ENCODE peak calls at places on chromosomes 7 and 10, in eight cellular contexts. One of them, this sample, is unnamed.

GRCh38 chr7:37495574-37496184 is 47.0 kb upstream of the ELMO1 start:
- DNase-seq in AG09309: no peak
- DNase-seq in ascending aorta: no peak
- DNase-seq in astrocyte of the spinal cord: peak
- DNase-seq in tibial artery: no peak
- DNase-seq in GM10248: peak
- DNase-seq in GM12865: peak
- DNase-seq in stomach: no peak
- DNase-seq in this sample: no peak

GRCh38 chr10:26711324-26711723 is 13.8 kb downstream of the PDSS1 start:
- DNase-seq in GM10248: no peak
- DNase-seq in astrocyte of the spinal cord: no peak
- DNase-seq in stomach: no peak
- DNase-seq in ascending aorta: no peak
- DNase-seq in tibial artery: no peak
- DNase-seq in AG09309: no peak
- DNase-seq in GM12865: no peak
- DNase-seq in this sample: no peak

GRCh38 chr10:103501186-103501585 is 7.7 kb downstream of the NEURL1 start:
- DNase-seq in astrocyte of the spinal cord: no peak
- DNase-seq in ascending aorta: no peak
- DNase-seq in GM12865: no peak
- DNase-seq in tibial artery: no peak
- DNase-seq in GM10248: no peak
- DNase-seq in AG09309: no peak
- DNase-seq in stomach: no peak
- DNase-seq in this sample: no peak

GRCh38 chr7:25584557-25584956 is 356.3 kb upstream of the NPVF start:
- DNase-seq in astrocyte of the spinal cord: no peak
- DNase-seq in GM10248: no peak
- DNase-seq in AG09309: no peak
- DNase-seq in ascending aorta: no peak
- DNase-seq in tibial artery: no peak
- DNase-seq in GM12865: no peak
- DNase-seq in stomach: no peak
- DNase-seq in this sample: no peak

GRCh38 chr10:6115824-6116350 is 27.1 kb downstream of the RBM17 start:
- DNase-seq in tibial artery: no peak
- DNase-seq in ascending aorta: no peak
- DNase-seq in AG09309: no peak
- DNase-seq in stomach: no peak
- DNase-seq in astrocyte of the spinal cord: no peak
- DNase-seq in GM10248: no peak
- DNase-seq in GM12865: no peak
- DNase-seq in this sample: no peak

GRCh38 chr10:29668628-29669027 is 33.9 kb upstream of the SVIL start:
- DNase-seq in astrocyte of the spinal cord: peak
- DNase-seq in GM10248: no peak
- DNase-seq in tibial artery: no peak
- DNase-seq in stomach: no peak
- DNase-seq in AG09309: no peak
- DNase-seq in ascending aorta: no peak
- DNase-seq in GM12865: no peak
- DNase-seq in this sample: no peak

GRCh38 chr10:4984223-4984622 is 19.4 kb downstream of the AKR1C2 start:
- DNase-seq in GM12865: no peak
- DNase-seq in AG09309: no peak
- DNase-seq in stomach: no peak
- DNase-seq in astrocyte of the spinal cord: no peak
- DNase-seq in ascending aorta: no peak
- DNase-seq in tibial artery: no peak
- DNase-seq in GM10248: no peak
- DNase-seq in this sample: no peak

GRCh38 chr7:122651451-122651850 is 47.5 kb downstream of the RNF133 start:
- DNase-seq in tibial artery: no peak
- DNase-seq in astrocyte of the spinal cord: no peak
- DNase-seq in AG09309: no peak
- DNase-seq in GM10248: no peak
- DNase-seq in ascending aorta: no peak
- DNase-seq in GM12865: no peak
- DNase-seq in stomach: no peak
- DNase-seq in this sample: no peak

GRCh38 chr10:117096559-117097201 is 41.4 kb downstream of the VAX1 start:
- DNase-seq in GM10248: no peak
- DNase-seq in GM12865: no peak
- DNase-seq in stomach: no peak
- DNase-seq in ascending aorta: no peak
- DNase-seq in astrocyte of the spinal cord: no peak
- DNase-seq in AG09309: no peak
- DNase-seq in tibial artery: no peak
- DNase-seq in this sample: no peak

GRCh38 chr10:84177541-84178386 is 4.2 kb downstream of the GPR15LG start:
- DNase-seq in ascending aorta: no peak
- DNase-seq in GM12865: peak
- DNase-seq in stomach: no peak
- DNase-seq in astrocyte of the spinal cord: no peak
- DNase-seq in tibial artery: no peak
- DNase-seq in GM10248: peak
- DNase-seq in AG09309: no peak
- DNase-seq in this sample: peak

DNA sequence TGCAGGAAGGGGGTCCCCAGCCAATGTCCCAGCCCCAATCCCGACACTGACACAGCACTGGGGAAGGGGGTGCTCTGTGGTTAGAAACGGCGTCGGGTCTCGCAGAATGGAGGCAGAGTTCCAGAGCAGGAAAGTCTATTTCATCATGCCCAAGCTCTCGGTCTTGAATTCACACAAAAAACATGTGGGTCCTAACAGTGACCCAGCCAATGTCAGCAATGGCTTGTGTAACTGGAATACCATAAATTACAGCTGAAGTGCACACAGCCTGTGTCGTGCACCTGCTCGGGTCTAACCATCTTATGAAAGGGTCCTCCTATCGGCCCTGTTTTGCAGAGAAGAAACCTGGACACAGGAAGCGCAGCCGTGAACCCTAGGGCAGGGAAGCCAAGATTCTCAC is 324.1 kb downstream of the ADARB2 start:
- DNase-seq in astrocyte of the spinal cord: no peak
- DNase-seq in stomach: peak
- DNase-seq in GM10248: no peak
- DNase-seq in tibial artery: no peak
- DNase-seq in ascending aorta: no peak
- DNase-seq in AG09309: no peak
- DNase-seq in GM12865: no peak
- DNase-seq in this sample: no peak
- TF ChIP-seq CTCF in astrocyte of the spinal cord: no peak
- TF ChIP-seq CTCF in stomach: no peak
- TF ChIP-seq CTCF in GM10248: no peak
- TF ChIP-seq CTCF in tibial artery: no peak
- TF ChIP-seq CTCF in ascending aorta: no peak
- TF ChIP-seq CTCF in AG09309: no peak
- TF ChIP-seq CTCF in GM12865: no peak
- TF ChIP-seq CTCF in this sample: no peak

GRCh38 chr7:27248911-27249723 is 6.5 kb downstream of the EVX1 start:
- DNase-seq in ascending aorta: no peak
- DNase-seq in stomach: no peak
- DNase-seq in GM12865: no peak
- DNase-seq in GM10248: no peak
- DNase-seq in AG09309: peak
- DNase-seq in astrocyte of the spinal cord: no peak
- DNase-seq in tibial artery: no peak
- DNase-seq in this sample: no peak

GRCh38 chr7:27248427-27248806 is 5.8 kb downstream of the EVX1 start:
- DNase-seq in GM10248: no peak
- DNase-seq in AG09309: no peak
- DNase-seq in ascending aorta: no peak
- DNase-seq in stomach: no peak
- DNase-seq in astrocyte of the spinal cord: no peak
- DNase-seq in GM12865: no peak
- DNase-seq in tibial artery: no peak
- DNase-seq in this sample: no peak

GRCh38 chr7:27251136-27251512 is 8.5 kb downstream of the EVX1 start:
- DNase-seq in stomach: no peak
- DNase-seq in ascending aorta: no peak
- DNase-seq in GM12865: no peak
- DNase-seq in astrocyte of the spinal cord: no peak
- DNase-seq in tibial artery: no peak
- DNase-seq in AG09309: no peak
- DNase-seq in GM10248: no peak
- DNase-seq in this sample: no peak

GRCh38 chr7:27251513-27252306 is 9.1 kb downstream of the EVX1 start:
- DNase-seq in astrocyte of the spinal cord: no peak
- DNase-seq in GM12865: no peak
- DNase-seq in tibial artery: no peak
- DNase-seq in stomach: no peak
- DNase-seq in AG09309: no peak
- DNase-seq in GM10248: no peak
- DNase-seq in ascending aorta: no peak
- DNase-seq in this sample: no peak

GRCh38 chr7:27249724-27250636 is 7.4 kb downstream of the EVX1 start:
- DNase-seq in GM12865: no peak
- DNase-seq in astrocyte of the spinal cord: no peak
- DNase-seq in tibial artery: no peak
- DNase-seq in ascending aorta: no peak
- DNase-seq in stomach: no peak
- DNase-seq in AG09309: no peak
- DNase-seq in GM10248: no peak
- DNase-seq in this sample: no peak
- TF ChIP-seq CTCF in GM12865: no peak
- TF ChIP-seq CTCF in astrocyte of the spinal cord: no peak
- TF ChIP-seq CTCF in tibial artery: no peak
- TF ChIP-seq CTCF in ascending aorta: no peak
- TF ChIP-seq CTCF in stomach: no peak
- TF ChIP-seq CTCF in AG09309: no peak
- TF ChIP-seq CTCF in GM10248: no peak
- TF ChIP-seq CTCF in this sample: no peak

GRCh38 chr7:141200191-141201108 is 126.6 kb downstream of the TMEM178B start:
- DNase-seq in GM10248: no peak
- DNase-seq in AG09309: no peak
- DNase-seq in astrocyte of the spinal cord: no peak
- DNase-seq in ascending aorta: no peak
- DNase-seq in GM12865: no peak
- DNase-seq in stomach: no peak
- DNase-seq in tibial artery: no peak
- DNase-seq in this sample: no peak
- TF ChIP-seq CTCF in GM10248: no peak
- TF ChIP-seq CTCF in AG09309: no peak
- TF ChIP-seq CTCF in astrocyte of the spinal cord: no peak
- TF ChIP-seq CTCF in ascending aorta: no peak
- TF ChIP-seq CTCF in GM12865: no peak
- TF ChIP-seq CTCF in stomach: no peak
- TF ChIP-seq CTCF in tibial artery: no peak
- TF ChIP-seq CTCF in this sample: no peak

GRCh38 chr7:150923802-150924201 is 54.3 kb downstream of the KCNH2 start:
- DNase-seq in astrocyte of the spinal cord: no peak
- DNase-seq in stomach: no peak
- DNase-seq in GM10248: no peak
- DNase-seq in AG09309: no peak
- DNase-seq in tibial artery: no peak
- DNase-seq in ascending aorta: no peak
- DNase-seq in GM12865: no peak
- DNase-seq in this sample: no peak
- TF ChIP-seq CTCF in astrocyte of the spinal cord: no peak
- TF ChIP-seq CTCF in stomach: no peak
- TF ChIP-seq CTCF in GM10248: no peak
- TF ChIP-seq CTCF in AG09309: no peak
- TF ChIP-seq CTCF in tibial artery: no peak
- TF ChIP-seq CTCF in ascending aorta: no peak
- TF ChIP-seq CTCF in GM12865: no peak
- TF ChIP-seq CTCF in this sample: no peak

DNA sequence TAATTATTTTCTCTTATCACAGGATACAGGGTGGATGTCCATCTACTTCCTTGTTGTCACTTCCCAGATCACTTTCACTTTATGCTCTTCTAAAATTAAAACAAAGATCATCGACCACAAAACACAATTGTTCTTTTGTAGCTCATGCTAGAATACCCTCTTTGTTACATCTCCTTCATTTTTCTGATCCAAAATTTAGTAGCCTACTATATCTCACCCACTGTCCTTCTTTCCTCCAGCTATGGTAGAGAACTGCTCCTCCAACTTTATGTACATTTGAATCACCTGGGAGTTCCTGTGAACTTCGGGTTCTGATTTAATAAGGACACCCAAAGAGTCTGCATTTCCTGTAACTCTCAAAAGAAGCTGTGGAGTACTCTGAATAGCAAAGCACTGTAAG is 1.2 kb upstream of the AHR start:
- DNase-seq in ascending aorta: no peak
- DNase-seq in AG09309: no peak
- DNase-seq in astrocyte of the spinal cord: no peak
- DNase-seq in stomach: no peak
- DNase-seq in tibial artery: no peak
- DNase-seq in GM10248: no peak
- DNase-seq in GM12865: no peak
- DNase-seq in this sample: no peak
- TF ChIP-seq CTCF in ascending aorta: no peak
- TF ChIP-seq CTCF in AG09309: no peak
- TF ChIP-seq CTCF in astrocyte of the spinal cord: no peak
- TF ChIP-seq CTCF in stomach: no peak
- TF ChIP-seq CTCF in tibial artery: no peak
- TF ChIP-seq CTCF in GM10248: no peak
- TF ChIP-seq CTCF in GM12865: no peak
- TF ChIP-seq CTCF in this sample: no peak

GRCh38 chr10:86258488-86258887 is 108.1 kb downstream of the GRID1 start:
- DNase-seq in AG09309: no peak
- DNase-seq in ascending aorta: no peak
- DNase-seq in astrocyte of the spinal cord: no peak
- DNase-seq in GM12865: no peak
- DNase-seq in tibial artery: no peak
- DNase-seq in GM10248: no peak
- DNase-seq in stomach: no peak
- DNase-seq in this sample: no peak

GRCh38 chr10:86255405-86256251 is 111.0 kb downstream of the GRID1 start:
- DNase-seq in astrocyte of the spinal cord: no peak
- DNase-seq in AG09309: no peak
- DNase-seq in GM12865: no peak
- DNase-seq in tibial artery: no peak
- DNase-seq in ascending aorta: no peak
- DNase-seq in GM10248: no peak
- DNase-seq in stomach: no peak
- DNase-seq in this sample: no peak

GRCh38 chr10:86257683-86258082 is 108.9 kb downstream of the GRID1 start:
- DNase-seq in astrocyte of the spinal cord: no peak
- DNase-seq in stomach: no peak
- DNase-seq in GM12865: no peak
- DNase-seq in AG09309: no peak
- DNase-seq in GM10248: no peak
- DNase-seq in tibial artery: no peak
- DNase-seq in ascending aorta: no peak
- DNase-seq in this sample: no peak

GRCh38 chr10:86258940-86259339 is 107.7 kb downstream of the GRID1 start:
- DNase-seq in GM12865: no peak
- DNase-seq in astrocyte of the spinal cord: no peak
- DNase-seq in tibial artery: no peak
- DNase-seq in AG09309: no peak
- DNase-seq in GM10248: no peak
- DNase-seq in stomach: peak
- DNase-seq in ascending aorta: no peak
- DNase-seq in this sample: no peak

GRCh38 chr10:86256690-86257315 is 109.8 kb downstream of the GRID1 start:
- DNase-seq in GM10248: no peak
- DNase-seq in astrocyte of the spinal cord: no peak
- DNase-seq in tibial artery: no peak
- DNase-seq in stomach: no peak
- DNase-seq in AG09309: no peak
- DNase-seq in ascending aorta: no peak
- DNase-seq in GM12865: no peak
- DNase-seq in this sample: no peak
- TF ChIP-seq CTCF in GM10248: no peak
- TF ChIP-seq CTCF in astrocyte of the spinal cord: no peak
- TF ChIP-seq CTCF in tibial artery: no peak
- TF ChIP-seq CTCF in stomach: no peak
- TF ChIP-seq CTCF in AG09309: no peak
- TF ChIP-seq CTCF in ascending aorta: no peak
- TF ChIP-seq CTCF in GM12865: no peak
- TF ChIP-seq CTCF in this sample: no peak

GRCh38 chr10:111856631-111857030 is 326.9 kb downstream of the GPAM start:
- DNase-seq in ascending aorta: no peak
- DNase-seq in tibial artery: no peak
- DNase-seq in GM10248: no peak
- DNase-seq in GM12865: no peak
- DNase-seq in astrocyte of the spinal cord: no peak
- DNase-seq in stomach: no peak
- DNase-seq in AG09309: no peak
- DNase-seq in this sample: no peak
- TF ChIP-seq CTCF in ascending aorta: peak
- TF ChIP-seq CTCF in tibial artery: no peak
- TF ChIP-seq CTCF in GM10248: no peak
- TF ChIP-seq CTCF in GM12865: no peak
- TF ChIP-seq CTCF in astrocyte of the spinal cord: peak
- TF ChIP-seq CTCF in stomach: no peak
- TF ChIP-seq CTCF in AG09309: peak
- TF ChIP-seq CTCF in this sample: no peak